ENCODE peak calls at places on chromosomes 1 and 21, in ten cellular contexts. G, S, Y, Q, C, H, A, B, T and N are unnamed samples.

GRCh38 chr21:35850029-35850428 is 210.3 kb downstream of the SETD4 start:
- DNase-seq in G (peak), S (peak), Y (no peak), Q (no peak), C (peak), H (no peak), A (no peak), B (no peak), T (peak), N (no peak)

GRCh38 chr1:53292690-53293089 is 35.2 kb downstream of the LRP8 start:
- DNase-seq in G (no peak), S (no peak), Y (no peak), Q (no peak), C (no peak), H (no peak), A (no peak), B (no peak), T (no peak), N (no peak)

GRCh38 chr1:221939598-221939997 is 197.7 kb upstream of the DUSP10 start:
- DNase-seq in G (no peak), S (no peak), Y (peak), Q (no peak), C (no peak), H (peak), A (no peak), B (no peak), T (no peak), N (no peak)

GRCh38 chr1:106678661-106679060 is 377.8 kb upstream of the PRMT6 start:
- DNase-seq in G (no peak), S (peak), Y (no peak), Q (no peak), C (no peak), H (no peak), A (no peak), B (no peak), T (peak), N (no peak)

GRCh38 chr1:28860332-28861073 is 48.5 kb downstream of the OPRD1 start:
- DNase-seq in G (no peak), S (no peak), Y (no peak), Q (no peak), C (no peak), H (no peak), A (no peak), B (no peak), T (peak), N (no peak)

GRCh38 chr21:45816794-45817193 is 164.8 kb upstream of the COL6A1 start:
- DNase-seq in G (no peak), S (no peak), Y (no peak), Q (no peak), C (no peak), H (no peak), A (no peak), B (no peak), T (no peak), N (no peak)

GRCh38 chr1:163565171-163565570 is 243.4 kb downstream of the NUF2 start:
- DNase-seq in G (no peak), S (no peak), Y (no peak), Q (peak), C (no peak), H (no peak), A (no peak), B (peak), T (no peak), N (no peak)

GRCh38 chr1:224641030-224641429 is 24.9 kb downstream of the CNIH3 start:
- DNase-seq in G (no peak), S (no peak), Y (no peak), Q (peak), C (no peak), H (no peak), A (no peak), B (peak), T (no peak), N (no peak)

GRCh38 chr1:172601046-172601630 is 57.8 kb upstream of the FASLG start:
- DNase-seq in G (no peak), S (no peak), Y (no peak), Q (no peak), C (no peak), H (no peak), A (no peak), B (no peak), T (no peak), N (no peak)

GRCh38 chr21:39125752-39126485 is 57.3 kb downstream of the PSMG1 start:
- DNase-seq in G (peak), S (no peak), Y (peak), Q (peak), C (peak), H (no peak), A (no peak), B (peak), T (peak), N (peak)

DNA sequence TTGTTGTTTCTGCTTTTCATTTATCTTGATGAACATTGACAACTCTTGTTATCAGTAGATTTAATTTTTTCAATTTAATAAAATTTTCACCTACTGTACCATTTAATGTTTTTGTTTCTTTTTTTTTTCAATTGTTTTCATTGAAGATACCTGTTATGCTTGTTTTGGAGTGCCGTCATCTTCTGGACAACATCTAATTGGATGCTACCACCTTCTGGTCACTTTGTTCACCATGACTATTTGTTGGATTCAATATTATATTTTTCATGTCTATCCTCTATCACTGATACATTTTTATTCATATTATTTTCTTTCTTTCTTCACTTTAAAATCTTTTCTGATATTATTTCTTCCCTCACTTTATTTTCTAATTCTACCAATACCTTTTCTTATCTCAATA is 14.0 kb downstream of the KRTAP21-2 start:
- DNase-seq in G (no peak), S (no peak), Y (no peak), Q (no peak), C (no peak), H (no peak), A (no peak), B (no peak), T (no peak), N (no peak)
- TF ChIP-seq CTCF in G (no peak), S (no peak), Y (no peak), Q (peak), C (no peak), H (no peak), A (peak), B (no peak), T (no peak), N (no peak)

DNA sequence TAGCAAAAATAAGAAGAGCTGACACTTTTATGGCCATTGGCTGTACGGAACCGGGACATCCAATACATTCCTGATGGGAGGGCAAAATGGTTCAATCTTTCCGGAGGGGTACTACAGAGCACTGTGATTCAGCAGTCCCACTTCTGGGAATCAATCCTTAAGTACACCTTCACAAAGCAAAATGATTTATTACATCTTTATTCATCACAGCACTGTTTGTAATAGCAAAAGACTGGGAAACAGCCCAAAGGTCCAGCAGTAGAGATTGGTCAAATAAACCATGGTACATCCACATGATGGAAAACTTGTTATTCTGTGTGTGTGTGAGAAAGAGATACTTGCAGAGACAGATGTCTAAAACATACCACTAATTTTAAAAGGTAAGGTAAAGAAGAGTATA is 9.6 kb downstream of the GNG12 start:
- DNase-seq in G (no peak), S (no peak), Y (no peak), Q (no peak), C (no peak), H (no peak), A (no peak), B (no peak), T (no peak), N (no peak)
- H3K4me3 ChIP-seq in G (no peak), S (no peak), Y (no peak), Q (no peak), C (no peak), H (no peak), A (no peak), B (no peak), T (no peak), N (no peak)

GRCh38 chr1:3226664-3227371 is 157.8 kb downstream of the PRDM16 start:
- DNase-seq in G (no peak), S (no peak), Y (no peak), Q (peak), C (no peak), H (no peak), A (no peak), B (no peak), T (no peak), N (no peak)
- TF ChIP-seq CTCF in G (no peak), S (no peak), Y (no peak), Q (no peak), C (no peak), H (no peak), A (no peak), B (peak), T (no peak), N (no peak)

GRCh38 chr1:41765109-41765655 is 153.5 kb downstream of the HIVEP3 start:
- DNase-seq in G (no peak), S (no peak), Y (peak), Q (no peak), C (no peak), H (no peak), A (no peak), B (no peak), T (no peak), N (no peak)
- H3K4me3 ChIP-seq in G (no peak), S (no peak), Y (no peak), Q (no peak), C (no peak), H (no peak), A (no peak), B (no peak), T (no peak), N (no peak)

DNA sequence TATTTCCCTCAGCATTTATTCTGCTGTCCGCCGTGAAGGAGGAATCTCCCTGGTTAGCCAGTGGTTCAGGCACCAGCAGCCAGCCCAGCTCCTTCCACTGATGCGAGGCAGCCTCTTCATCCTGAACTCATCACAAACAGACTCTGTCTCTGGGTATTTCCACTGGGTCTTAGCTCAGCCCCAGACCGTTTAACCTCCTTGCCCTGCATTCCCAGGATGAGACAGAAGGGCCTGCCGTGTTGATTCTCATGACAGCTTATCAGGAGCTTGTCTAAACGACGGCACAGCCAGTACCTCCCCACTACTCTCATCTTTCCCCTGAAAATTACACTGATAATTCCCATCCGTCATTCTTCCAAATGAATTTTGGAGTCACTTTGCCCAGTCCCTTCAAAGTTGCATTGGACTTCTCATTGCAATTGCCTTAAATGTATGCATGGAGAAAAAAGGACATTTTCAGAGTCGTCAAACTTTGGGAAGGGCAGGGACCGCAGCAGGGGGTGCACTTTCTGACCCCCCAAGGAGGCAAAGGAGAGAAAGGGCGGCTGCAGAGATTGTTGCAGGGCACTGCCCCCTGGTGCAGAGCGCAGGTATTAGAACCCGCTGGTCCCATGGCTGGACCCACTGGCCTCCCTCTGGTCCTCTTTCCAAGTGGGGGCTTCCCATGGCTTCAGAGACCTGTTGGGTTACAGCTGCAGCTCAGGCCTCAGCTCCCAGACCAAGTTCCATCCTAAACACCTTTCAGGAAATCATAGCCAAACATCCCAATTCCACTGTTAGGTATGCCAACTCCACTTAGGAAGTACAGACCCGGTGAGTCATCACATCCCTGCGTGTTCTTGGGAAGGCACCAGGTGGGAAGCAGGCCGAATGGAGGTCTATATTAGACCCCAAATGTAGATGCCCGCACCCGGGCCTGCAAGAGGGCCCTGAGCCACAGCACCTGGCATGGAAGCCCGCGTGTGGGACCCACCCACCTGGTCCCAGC is 3.7 kb upstream of the MEGF6 start:
- DNase-seq in G (peak), S (no peak), Y (no peak), Q (peak), C (no peak), H (no peak), A (no peak), B (peak), T (no peak), N (no peak)
- TF ChIP-seq CTCF in G (peak), S (peak), Y (peak), Q (peak), C (peak), H (no peak), A (peak), B (peak), T (peak), N (no peak)